ENCODE peak calls at places on chromosomes 11 and 22, in four cellular contexts. Y is astrocyte, W is psoas muscle, B is A549. T is an unnamed sample.
A peak's percentile ranks its signal among the peaks of the same experiment; 100 is the strongest.

GRCh38 chr22:17912942-17913704 is 111.2 kb downstream of the MICAL3 start:
- DNase-seq in Y (no peak), W (peak; percentile 85), B (no peak), T (no peak)

GRCh38 chr11:71580057-71581003 is 2.3 kb downstream of the KRTAP5-11 start:
- DNase-seq in Y (peak; percentile 51), W (no peak), B (peak; percentile 65), T (peak; percentile 46)

GRCh38 chr11:13391217-13391616 is 71.8 kb downstream of the BTBD10 start:
- DNase-seq in Y (no peak), W (no peak), B (no peak), T (no peak)

GRCh38 chr11:126547161-126547560 is 191.7 kb downstream of the ST3GAL4 start:
- DNase-seq in Y (peak; percentile 88), W (no peak), B (no peak), T (no peak)

GRCh38 chr22:22422629-22423112 is 85.9 kb downstream of the ZNF280B start:
- DNase-seq in Y (peak; percentile 22), W (peak; percentile 67), B (peak; percentile 13), T (peak; percentile 91)

GRCh38 chr22:22748297-22748743 is 103.9 kb downstream of the GGTLC2 start:
- DNase-seq in Y (peak; percentile 8), W (no peak), B (no peak), T (peak; percentile 42)

GRCh38 chr11:123063396-123064267 is 1.7 kb upstream of the HSPA8 start:
- DNase-seq in Y (peak; percentile 41), W (peak; percentile 66), B (no peak), T (peak; percentile 80)

GRCh38 chr11:124717421-124717785 is 22.3 kb upstream of the NRGN start:
- DNase-seq in Y (no peak), W (no peak), B (no peak), T (peak; percentile 37)

GRCh38 chr11:101864098-101864497 is 50.7 kb upstream of the CEP126 start:
- DNase-seq in Y (no peak), W (no peak), B (no peak), T (no peak)

GRCh38 chr11:101862410-101863233 is 52.2 kb upstream of the CEP126 start:
- DNase-seq in Y (peak; percentile 61), W (no peak), B (peak; percentile 44), T (no peak)

GRCh38 chr11:101863361-101863760 is 51.4 kb upstream of the CEP126 start:
- DNase-seq in Y (peak; percentile 88), W (no peak), B (no peak), T (no peak)

GRCh38 chr11:101860694-101861371 is 54.0 kb upstream of the CEP126 start:
- DNase-seq in Y (peak; percentile 39), W (no peak), B (peak; percentile 37), T (peak; percentile 46)
- H3K4me3 ChIP-seq in Y (no peak overlapping the region), W (no peak overlapping the region), B (no peak overlapping the region), T (no peak overlapping the region)

DNA sequence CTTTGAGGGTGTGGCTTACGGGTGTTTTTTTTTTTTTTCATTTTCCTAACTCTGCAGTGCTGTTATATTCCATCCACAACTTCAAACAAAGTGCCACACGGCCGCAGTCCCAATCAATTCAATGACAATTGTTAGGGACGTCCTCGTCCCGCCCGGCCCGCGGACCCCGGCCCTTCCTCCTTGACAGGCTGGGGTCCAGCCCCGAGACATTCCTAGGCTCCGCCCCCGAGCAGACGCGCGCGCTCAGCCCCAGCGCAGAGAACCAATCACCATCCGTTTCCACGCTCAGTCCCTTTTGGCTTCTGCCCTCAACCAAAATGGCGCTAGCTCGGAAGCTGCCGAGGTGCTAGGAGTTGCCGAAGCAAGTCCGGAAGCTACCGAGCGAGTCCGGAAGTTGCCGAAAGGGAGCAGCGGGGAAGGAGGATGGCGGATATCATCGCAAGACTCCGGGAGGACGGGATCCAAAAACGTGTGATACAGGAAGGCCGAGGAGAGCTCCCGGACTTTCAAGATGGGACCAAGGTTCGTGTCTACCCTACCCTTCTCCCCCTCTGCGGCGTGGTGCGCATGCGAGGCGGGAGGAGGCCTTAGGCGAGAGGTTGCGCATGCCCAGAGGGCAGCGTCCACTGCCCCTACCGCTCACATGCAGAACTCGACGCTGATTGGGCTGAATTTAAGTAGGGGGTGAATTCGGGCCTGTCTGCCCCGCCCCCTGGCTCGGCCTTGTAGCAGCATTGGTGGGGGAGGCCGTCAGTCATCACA is at the start of gene AIP:
- DNase-seq in Y (peak; percentile 92), W (peak; percentile 99), B (peak; percentile 99), T (peak; percentile 99)
- TF ChIP-seq CTCF in Y (no peak), W (peak; percentile 9), B (no peak), T (no peak)

DNA sequence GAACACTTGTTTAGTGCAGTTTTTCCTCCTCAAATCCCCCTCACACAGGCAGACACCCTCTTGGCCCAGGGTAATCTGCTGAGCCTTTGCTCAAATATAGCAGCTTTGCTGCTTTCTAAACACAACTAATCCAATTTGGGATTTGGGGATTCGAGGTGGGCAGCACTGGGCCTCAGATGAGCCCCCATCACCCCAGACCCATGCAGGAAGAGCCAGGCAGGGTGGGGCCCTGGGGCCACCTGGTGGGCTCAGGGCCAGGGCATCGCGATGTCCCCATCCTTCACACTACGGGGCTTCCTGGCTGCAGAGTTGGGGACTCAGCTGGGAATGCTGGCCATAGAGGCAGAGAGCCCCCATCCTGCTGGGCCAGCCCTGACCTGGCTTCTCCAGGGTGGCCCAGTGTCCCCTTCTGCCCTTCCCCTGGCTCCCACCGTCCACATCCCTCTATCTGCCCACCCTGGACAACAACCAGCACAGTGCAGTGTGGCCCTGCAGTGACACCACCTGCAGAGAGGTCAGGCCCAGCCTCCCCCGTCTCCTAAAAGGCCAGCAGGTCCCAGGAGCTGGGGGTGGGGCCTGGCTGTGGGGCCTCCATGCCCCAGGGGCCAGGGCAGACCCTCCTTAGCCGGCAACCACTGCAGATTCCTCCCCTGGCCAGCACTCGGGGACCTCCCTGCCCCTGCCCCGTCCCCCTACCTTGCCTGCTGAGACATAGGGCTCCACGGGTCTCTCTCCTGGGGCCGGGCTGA is 56.6 kb upstream of the CCDC188 start:
- DNase-seq in Y (no peak), W (no peak), B (no peak), T (no peak)
- H3K4me3 ChIP-seq in Y (no peak overlapping the region), W (peak overlapping the region; percentile 67), B (peak overlapping the region; percentile 64), T (peak overlapping the region; percentile 68)

DNA sequence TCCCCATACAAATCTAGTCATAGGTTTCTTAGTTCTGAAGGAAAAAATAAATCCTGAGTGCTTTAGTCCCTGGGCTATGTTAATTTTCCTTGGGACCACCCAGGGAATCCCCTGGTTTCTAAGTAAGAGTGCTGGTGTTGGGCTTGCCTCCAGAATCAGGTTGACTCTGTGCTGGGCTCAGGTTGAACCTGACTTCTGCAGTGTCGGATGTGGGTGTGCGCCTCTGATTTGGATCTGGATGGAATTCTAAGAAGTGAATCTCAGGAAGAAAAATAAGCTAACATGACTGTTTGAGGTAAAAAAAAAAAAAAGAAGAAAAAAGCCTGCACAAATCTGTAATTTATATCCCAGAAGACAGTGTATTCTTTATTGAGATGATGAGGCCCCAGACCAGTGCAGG is 29.0 kb upstream of the NELL1 start:
- DNase-seq in Y (no peak), W (no peak), B (no peak), T (no peak)
- TF ChIP-seq CTCF in Y (no peak), W (no peak), B (no peak), T (no peak)

T was measured in GM12865.